ENCODE peak calls at places on chromosomes 13 and 19, in six cellular contexts. One of them, this sample, is unnamed.

GRCh38 chr13:96091164-96091931 is 1.4 kb downstream of the HS6ST3 start:
- DNase-seq in IMR-90: no peak
- DNase-seq in H9: peak; percentile 64
- DNase-seq in neuronal stem cell: peak; percentile 20
- DNase-seq in H1: no peak
- DNase-seq in mesenchymal stem cell: no peak
- DNase-seq in this sample: peak; percentile 46

GRCh38 chr13:69199664-69200063 is 908.0 kb upstream of the ATXN8OS start:
- DNase-seq in IMR-90: no peak
- DNase-seq in H9: no peak
- DNase-seq in neuronal stem cell: peak; percentile 48
- DNase-seq in H1: no peak
- DNase-seq in mesenchymal stem cell: no peak
- DNase-seq in this sample: peak; percentile 81

GRCh38 chr19:21569497-21569870 is 64.1 kb downstream of the ZNF429 start:
- DNase-seq in IMR-90: no peak
- DNase-seq in H9: no peak
- DNase-seq in neuronal stem cell: no peak
- DNase-seq in H1: no peak
- DNase-seq in mesenchymal stem cell: no peak
- DNase-seq in this sample: no peak

GRCh38 chr13:24671367-24672117 is 8.7 kb upstream of the ATP12A start:
- DNase-seq in IMR-90: peak; percentile 72
- DNase-seq in H9: peak; percentile 61
- DNase-seq in neuronal stem cell: peak; percentile 48
- DNase-seq in H1: no peak
- DNase-seq in mesenchymal stem cell: peak; percentile 92
- DNase-seq in this sample: peak; percentile 94

GRCh38 chr19:17473041-17473440 is 2.7 kb downstream of the SLC27A1 start:
- DNase-seq in IMR-90: peak; percentile 90
- DNase-seq in H9: no peak
- DNase-seq in neuronal stem cell: no peak
- DNase-seq in H1: no peak
- DNase-seq in mesenchymal stem cell: peak; percentile 62
- DNase-seq in this sample: no peak

GRCh38 chr13:24381539-24382265 is 72.3 kb downstream of the C1QTNF9 start:
- DNase-seq in IMR-90: peak; percentile 39
- DNase-seq in H9: no peak
- DNase-seq in neuronal stem cell: no peak
- DNase-seq in H1: no peak
- DNase-seq in mesenchymal stem cell: no peak
- DNase-seq in this sample: no peak

GRCh38 chr13:94556016-94556415 is 39.9 kb downstream of the TGDS start:
- DNase-seq in IMR-90: no peak
- DNase-seq in H9: no peak
- DNase-seq in neuronal stem cell: no peak
- DNase-seq in H1: no peak
- DNase-seq in mesenchymal stem cell: no peak
- DNase-seq in this sample: no peak

GRCh38 chr13:111259058-111259457 is 61.4 kb upstream of the TEX29 start:
- DNase-seq in IMR-90: no peak
- DNase-seq in H9: no peak
- DNase-seq in neuronal stem cell: no peak
- DNase-seq in H1: no peak
- DNase-seq in mesenchymal stem cell: no peak
- DNase-seq in this sample: no peak

GRCh38 chr19:10826236-10826635 is 9.8 kb downstream of the TMED1 start:
- DNase-seq in IMR-90: no peak
- DNase-seq in H9: no peak
- DNase-seq in neuronal stem cell: no peak
- DNase-seq in H1: no peak
- DNase-seq in mesenchymal stem cell: no peak
- DNase-seq in this sample: no peak

GRCh38 chr19:49817964-49818690 is at the start of gene MED25:
- DNase-seq in IMR-90: peak; percentile 76
- DNase-seq in H9: peak; percentile 85
- DNase-seq in neuronal stem cell: peak; percentile 92
- DNase-seq in H1: no peak
- DNase-seq in mesenchymal stem cell: peak; percentile 93
- DNase-seq in this sample: peak; percentile 90

GRCh38 chr13:108322206-108322824 is 52.8 kb downstream of the TNFSF13B start:
- DNase-seq in IMR-90: peak; percentile 52
- DNase-seq in H9: no peak
- DNase-seq in neuronal stem cell: peak; percentile 24
- DNase-seq in H1: no peak
- DNase-seq in mesenchymal stem cell: peak; percentile 56
- DNase-seq in this sample: peak; percentile 23

GRCh38 chr13:80338781-80339577 is 1.9 kb downstream of the SPRY2 start:
- DNase-seq in IMR-90: peak; percentile 88
- DNase-seq in H9: peak; percentile 68
- DNase-seq in neuronal stem cell: peak; percentile 82
- DNase-seq in H1: no peak
- DNase-seq in mesenchymal stem cell: peak; percentile 87
- DNase-seq in this sample: peak; percentile 86

GRCh38 chr19:9431475-9431874 is 3.9 kb downstream of the ZNF266 start:
- DNase-seq in IMR-90: peak; percentile 29
- DNase-seq in H9: peak; percentile 82
- DNase-seq in neuronal stem cell: peak; percentile 31
- DNase-seq in H1: peak; percentile 80
- DNase-seq in mesenchymal stem cell: peak; percentile 39
- DNase-seq in this sample: peak; percentile 83

GRCh38 chr19:29873024-29873800 is 61.4 kb downstream of the CCNE1 start:
- DNase-seq in IMR-90: no peak
- DNase-seq in H9: peak; percentile 75
- DNase-seq in neuronal stem cell: peak; percentile 66
- DNase-seq in H1: no peak
- DNase-seq in mesenchymal stem cell: peak; percentile 33
- DNase-seq in this sample: peak; percentile 57
- H2BK120ac ChIP-seq in IMR-90: no peak overlapping the region
- H2BK120ac ChIP-seq in H9: no peak overlapping the region
- H2BK120ac ChIP-seq in neuronal stem cell: peak overlapping the region; percentile 41
- H2BK120ac ChIP-seq in H1: no peak overlapping the region
- H2BK120ac ChIP-seq in mesenchymal stem cell: peak overlapping the region; percentile 61
- H2BK120ac ChIP-seq in this sample: no peak overlapping the region

GRCh38 chr19:55117063-55117635 is 288 bp downstream of the PPP1R12C start:
- DNase-seq in IMR-90: no peak
- DNase-seq in H9: no peak
- DNase-seq in neuronal stem cell: no peak
- DNase-seq in H1: no peak
- DNase-seq in mesenchymal stem cell: no peak
- DNase-seq in this sample: no peak
- H2BK120ac ChIP-seq in IMR-90: no peak overlapping the region
- H2BK120ac ChIP-seq in H9: no peak overlapping the region
- H2BK120ac ChIP-seq in neuronal stem cell: peak overlapping the region; percentile 32
- H2BK120ac ChIP-seq in H1: no peak overlapping the region
- H2BK120ac ChIP-seq in mesenchymal stem cell: peak overlapping the region; percentile 94
- H2BK120ac ChIP-seq in this sample: no peak overlapping the region

DNA sequence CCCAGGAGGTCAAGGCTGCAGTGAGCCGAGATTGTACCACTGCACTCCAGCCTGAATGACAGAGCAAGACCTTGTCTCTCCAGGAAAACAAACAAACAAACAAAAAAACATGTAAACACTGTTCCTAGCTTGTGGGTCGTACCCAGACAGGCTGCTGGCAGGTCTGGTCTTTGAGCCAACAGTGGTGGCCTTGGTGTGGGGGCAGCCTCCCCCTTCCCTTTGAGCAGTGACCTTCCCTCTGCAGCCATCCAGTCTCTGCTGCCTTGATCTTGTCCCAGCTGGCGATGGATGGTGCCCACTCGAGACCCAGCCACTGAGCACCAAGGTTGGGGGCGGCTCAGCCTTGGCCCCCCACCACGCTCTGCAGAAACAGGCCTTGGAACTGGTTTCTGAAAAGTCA is 143.3 kb downstream of the KDM4B start:
- DNase-seq in IMR-90: no peak
- DNase-seq in H9: no peak
- DNase-seq in neuronal stem cell: no peak
- DNase-seq in H1: no peak
- DNase-seq in mesenchymal stem cell: no peak
- DNase-seq in this sample: no peak
- H2BK120ac ChIP-seq in IMR-90: no peak overlapping the region
- H2BK120ac ChIP-seq in H9: no peak overlapping the region
- H2BK120ac ChIP-seq in neuronal stem cell: no peak overlapping the region
- H2BK120ac ChIP-seq in H1: no peak overlapping the region
- H2BK120ac ChIP-seq in mesenchymal stem cell: no peak overlapping the region
- H2BK120ac ChIP-seq in this sample: no peak overlapping the region

GRCh38 chr13:85654227-85654626 is 145.0 kb downstream of the SLITRK6 start:
- DNase-seq in IMR-90: no peak
- DNase-seq in H9: no peak
- DNase-seq in neuronal stem cell: no peak
- DNase-seq in H1: no peak
- DNase-seq in mesenchymal stem cell: peak; percentile 26
- DNase-seq in this sample: peak; percentile 14

GRCh38 chr13:85651440-85651839 is 147.8 kb downstream of the SLITRK6 start:
- DNase-seq in IMR-90: peak; percentile 16
- DNase-seq in H9: no peak
- DNase-seq in neuronal stem cell: no peak
- DNase-seq in H1: no peak
- DNase-seq in mesenchymal stem cell: peak; percentile 34
- DNase-seq in this sample: no peak

GRCh38 chr13:85653681-85654080 is 145.5 kb downstream of the SLITRK6 start:
- DNase-seq in IMR-90: no peak
- DNase-seq in H9: no peak
- DNase-seq in neuronal stem cell: no peak
- DNase-seq in H1: no peak
- DNase-seq in mesenchymal stem cell: no peak
- DNase-seq in this sample: no peak

GRCh38 chr13:85652536-85652935 is 146.7 kb downstream of the SLITRK6 start:
- DNase-seq in IMR-90: no peak
- DNase-seq in H9: no peak
- DNase-seq in neuronal stem cell: no peak
- DNase-seq in H1: no peak
- DNase-seq in mesenchymal stem cell: no peak
- DNase-seq in this sample: no peak

GRCh38 chr13:85650613-85651012 is 148.6 kb downstream of the SLITRK6 start:
- DNase-seq in IMR-90: no peak
- DNase-seq in H9: no peak
- DNase-seq in neuronal stem cell: no peak
- DNase-seq in H1: no peak
- DNase-seq in mesenchymal stem cell: no peak
- DNase-seq in this sample: peak; percentile 46
- H2BK120ac ChIP-seq in IMR-90: no peak overlapping the region
- H2BK120ac ChIP-seq in H9: no peak overlapping the region
- H2BK120ac ChIP-seq in neuronal stem cell: no peak overlapping the region
- H2BK120ac ChIP-seq in H1: no peak overlapping the region
- H2BK120ac ChIP-seq in mesenchymal stem cell: no peak overlapping the region
- H2BK120ac ChIP-seq in this sample: no peak overlapping the region

DNA sequence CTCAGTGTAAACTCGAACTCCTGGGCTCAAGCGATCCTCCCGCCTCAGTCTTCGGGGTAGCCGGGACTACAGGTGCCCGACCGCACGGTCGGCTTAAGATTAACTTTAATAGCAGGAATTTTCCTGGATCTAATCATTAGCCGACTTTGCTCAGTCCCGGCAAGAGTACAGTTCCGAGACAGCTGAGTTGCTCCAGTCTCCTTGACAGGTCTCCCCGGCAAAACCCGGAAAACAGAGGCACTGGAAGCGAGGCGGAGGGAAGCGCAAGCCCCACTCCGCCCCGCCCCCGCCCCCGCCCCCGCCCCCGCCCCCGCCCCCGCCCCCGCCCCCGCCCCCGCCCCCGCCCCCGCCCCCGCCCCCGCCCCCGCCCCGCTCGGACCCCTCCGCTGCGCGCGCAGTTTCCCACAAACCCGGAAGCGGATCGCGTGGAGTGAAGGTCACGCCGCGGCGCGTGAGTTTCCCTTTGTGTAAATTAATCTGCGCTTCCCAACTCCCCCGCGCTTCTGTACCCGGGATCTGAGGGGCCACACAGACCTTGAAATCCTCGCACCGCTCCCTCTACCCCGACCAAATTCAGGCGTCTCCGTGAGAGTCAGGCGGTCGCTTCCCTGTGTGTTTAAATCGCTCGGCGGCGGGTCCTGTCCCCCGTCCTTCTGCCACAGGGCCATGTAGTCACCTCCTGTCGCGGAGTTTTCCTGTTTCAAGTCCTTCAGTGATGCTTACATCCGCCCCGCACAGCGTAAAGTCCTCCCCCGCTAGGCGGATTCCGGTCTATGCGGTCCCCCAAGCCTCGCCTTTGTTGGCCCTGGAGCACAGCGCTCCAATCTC is at the start of gene ZNF480:
- DNase-seq in IMR-90: peak; percentile 73
- DNase-seq in H9: peak; percentile 76
- DNase-seq in neuronal stem cell: peak; percentile 61
- DNase-seq in H1: peak; percentile 19
- DNase-seq in mesenchymal stem cell: peak; percentile 82
- DNase-seq in this sample: peak; percentile 82
- H2BK120ac ChIP-seq in IMR-90: no peak within 1 kb of the TSS
- H2BK120ac ChIP-seq in H9: no peak within 1 kb of the TSS
- H2BK120ac ChIP-seq in neuronal stem cell: no peak within 1 kb of the TSS
- H2BK120ac ChIP-seq in H1: peak within 1 kb of the TSS; percentile 47
- H2BK120ac ChIP-seq in mesenchymal stem cell: peak within 1 kb of the TSS; percentile 79
- H2BK120ac ChIP-seq in this sample: no peak within 1 kb of the TSS